ENCODE peak calls at places on chromosomes 2 and 18, in four cellular contexts. I is lung microvascular endothelial cell; O is stomach; K is activated naive CD4-positive, alpha-beta T cell. V is an unnamed sample.

GRCh38 chr2:194819367-194819766 is 837.7 kb upstream of the SLC39A10 start:
- DNase-seq in O (no peak), I (peak; percentile 24), K (no peak), V (no peak)

GRCh38 chr2:72036595-72036994 is 111.1 kb downstream of the CYP26B1 start:
- DNase-seq in O (no peak), I (no peak), K (no peak), V (no peak)

GRCh38 chr18:69523582-69523981 is 122.9 kb downstream of the DOK6 start:
- DNase-seq in K (no peak), I (no peak), O (no peak), V (no peak)

GRCh38 chr2:237631029-237631785 is 3.8 kb downstream of the LRRFIP1 start:
- DNase-seq in K (no peak), O (no peak), I (no peak), V (no peak)

GRCh38 chr18:49813321-49814146 is at the start of gene ACAA2:
- DNase-seq in K (peak; percentile 50), O (peak; percentile 89), I (peak; percentile 83), V (peak; percentile 71)

GRCh38 chr2:36423172-36423571 is 67.6 kb downstream of the CRIM1 start:
- DNase-seq in K (no peak), O (no peak), I (no peak), V (no peak)

GRCh38 chr2:33275689-33276444 is 200.6 kb upstream of the RASGRP3 start:
- DNase-seq in I (peak; percentile 94), O (peak; percentile 53), K (no peak), V (no peak)

GRCh38 chr2:196101325-196101981 is 32.8 kb upstream of the DNAH7 start:
- DNase-seq in I (no peak), O (no peak), K (no peak), V (no peak)

GRCh38 chr2:134772493-134773169 is 53.8 kb upstream of the TMEM163 start:
- DNase-seq in I (no peak), O (peak; percentile 30), K (no peak), V (no peak)

GRCh38 chr2:38233231-38233983 is 143.7 kb downstream of the ATL2 start:
- DNase-seq in O (no peak), K (no peak), I (no peak), V (no peak)

GRCh38 chr2:16161085-16161565 is 220.8 kb downstream of the MYCN start:
- DNase-seq in I (no peak), O (no peak), K (no peak), V (no peak)

GRCh38 chr2:217886720-217887309 is 116.0 kb downstream of the TNS1 start:
- DNase-seq in I (peak; percentile 87), O (peak; percentile 75), K (peak; percentile 16), V (peak; percentile 56)

GRCh38 chr18:12628706-12629702 is 28.9 kb downstream of the SPIRE1 start:
- DNase-seq in K (no peak), I (no peak), O (no peak), V (no peak)

GRCh38 chr18:56489901-56490300 is 148.5 kb downstream of the TXNL1 start:
- DNase-seq in I (no peak), K (no peak), O (no peak), V (no peak)

GRCh38 chr2:3423492-3424170 is 44.1 kb downstream of the TRAPPC12 start:
- DNase-seq in O (peak; percentile 80), I (peak; percentile 62), K (peak; percentile 59), V (peak; percentile 9)

GRCh38 chr2:2879776-2880175 is 497.8 kb downstream of the EIPR1 start:
- DNase-seq in I (no peak), K (no peak), O (no peak), V (no peak)

GRCh38 chr18:12236934-12237832 is 17.0 kb upstream of the CIDEA start:
- DNase-seq in I (peak; percentile 79), O (peak; percentile 75), K (peak; percentile 21), V (peak; percentile 29)

GRCh38 chr18:57807336-57808117 is 4.4 kb upstream of the ATP8B1 start:
- DNase-seq in O (peak; percentile 59), K (no peak), I (peak; percentile 67), V (no peak)

GRCh38 chr2:218671654-218672566 is at the start of the genes RNF25 and STK36:
- DNase-seq in O (peak; percentile 84), I (peak; percentile 73), K (peak; percentile 67), V (peak; percentile 85)

GRCh38 chr2:102376052-102376591 is 20.5 kb downstream of the IL18R1 start:
- DNase-seq in O (no peak), I (no peak), K (no peak), V (no peak)

GRCh38 chr18:78713064-78713463 is 266.6 kb upstream of the SALL3 start:
- DNase-seq in O (no peak), K (no peak), I (no peak), V (no peak)

GRCh38 chr2:85183481-85183880 is 50.3 kb downstream of the TCF7L1 start:
- DNase-seq in K (no peak), O (no peak), I (no peak), V (no peak)

GRCh38 chr18:36662000-36662399 is 166.8 kb downstream of the TPGS2 start:
- DNase-seq in O (no peak), I (no peak), K (no peak), V (no peak)

GRCh38 chr2:102489646-102490045 is 16.6 kb downstream of the SLC9A4 start:
- DNase-seq in K (no peak), O (no peak), I (no peak), V (no peak)

GRCh38 chr2:75518638-75519465 is 41.9 kb downstream of the EVA1A start:
- DNase-seq in K (no peak), O (no peak), I (no peak), V (no peak)

GRCh38 chr2:174634130-174635014 is 36.8 kb upstream of the WIPF1 start:
- DNase-seq in K (no peak), O (no peak), I (no peak), V (no peak)

GRCh38 chr2:20595439-20596192 is 55.3 kb downstream of the HS1BP3 start:
- DNase-seq in K (no peak), I (no peak), O (peak; percentile 28), V (no peak)

GRCh38 chr2:77268626-77269025 is 253.6 kb downstream of the LRRTM4 start:
- DNase-seq in I (no peak), O (no peak), K (no peak), V (no peak)

V was measured in NCI-H1930.